ENCODE peak calls at places on chromosomes 12 and 14, in eight cellular contexts. One of them, this sample, is unnamed.

GRCh38 chr12:22459872-22460490 is 84.4 kb downstream of the C2CD5 start:
- DNase-seq in SK-N-DZ: peak
- DNase-seq in substantia nigra: no peak
- DNase-seq in Caki2: peak
- DNase-seq in NCI-H1105: peak
- DNase-seq in pons: peak
- DNase-seq in CD4-positive, alpha-beta T cell: no peak
- DNase-seq in IMR-90: peak
- DNase-seq in this sample: no peak

GRCh38 chr14:35299708-35300107 is 7.5 kb downstream of the PSMA6 start:
- DNase-seq in CD4-positive, alpha-beta T cell: no peak
- DNase-seq in Caki2: no peak
- DNase-seq in IMR-90: no peak
- DNase-seq in substantia nigra: no peak
- DNase-seq in pons: no peak
- DNase-seq in SK-N-DZ: no peak
- DNase-seq in NCI-H1105: no peak
- DNase-seq in this sample: no peak

GRCh38 chr12:66196806-66197205 is 7.8 kb downstream of the IRAK3 start:
- DNase-seq in IMR-90: no peak
- DNase-seq in pons: no peak
- DNase-seq in Caki2: no peak
- DNase-seq in NCI-H1105: no peak
- DNase-seq in CD4-positive, alpha-beta T cell: no peak
- DNase-seq in SK-N-DZ: no peak
- DNase-seq in substantia nigra: no peak
- DNase-seq in this sample: no peak

GRCh38 chr12:119594772-119595445 is 1.3 kb downstream of the TMEM233 start:
- DNase-seq in NCI-H1105: no peak
- DNase-seq in substantia nigra: no peak
- DNase-seq in pons: no peak
- DNase-seq in SK-N-DZ: peak
- DNase-seq in Caki2: peak
- DNase-seq in IMR-90: no peak
- DNase-seq in CD4-positive, alpha-beta T cell: no peak
- DNase-seq in this sample: no peak

GRCh38 chr14:100522616-100523021 is 64.6 kb downstream of the BEGAIN start:
- DNase-seq in pons: no peak
- DNase-seq in IMR-90: no peak
- DNase-seq in SK-N-DZ: no peak
- DNase-seq in Caki2: no peak
- DNase-seq in NCI-H1105: peak
- DNase-seq in CD4-positive, alpha-beta T cell: no peak
- DNase-seq in substantia nigra: no peak
- DNase-seq in this sample: no peak

GRCh38 chr14:76710093-76711010 is 50.9 kb upstream of the VASH1 start:
- DNase-seq in pons: peak
- DNase-seq in NCI-H1105: peak
- DNase-seq in CD4-positive, alpha-beta T cell: no peak
- DNase-seq in SK-N-DZ: peak
- DNase-seq in IMR-90: peak
- DNase-seq in substantia nigra: no peak
- DNase-seq in Caki2: no peak
- DNase-seq in this sample: no peak

GRCh38 chr12:9039397-9039977 is 50.1 kb downstream of the KLRG1 start:
- DNase-seq in Caki2: peak
- DNase-seq in CD4-positive, alpha-beta T cell: no peak
- DNase-seq in IMR-90: peak
- DNase-seq in SK-N-DZ: peak
- DNase-seq in NCI-H1105: peak
- DNase-seq in pons: peak
- DNase-seq in substantia nigra: no peak
- DNase-seq in this sample: no peak

GRCh38 chr14:59278111-59278510 is 89.6 kb downstream of the DAAM1 start:
- DNase-seq in Caki2: peak
- DNase-seq in substantia nigra: no peak
- DNase-seq in IMR-90: peak
- DNase-seq in SK-N-DZ: no peak
- DNase-seq in pons: no peak
- DNase-seq in CD4-positive, alpha-beta T cell: no peak
- DNase-seq in NCI-H1105: no peak
- DNase-seq in this sample: no peak

GRCh38 chr12:28698541-28698940 is 450.5 kb upstream of the FAR2 start:
- DNase-seq in Caki2: no peak
- DNase-seq in substantia nigra: no peak
- DNase-seq in SK-N-DZ: peak
- DNase-seq in IMR-90: no peak
- DNase-seq in CD4-positive, alpha-beta T cell: no peak
- DNase-seq in pons: no peak
- DNase-seq in NCI-H1105: no peak
- DNase-seq in this sample: no peak

GRCh38 chr12:223751-224240 is 9.8 kb upstream of the SLC6A12 start:
- DNase-seq in NCI-H1105: no peak
- DNase-seq in Caki2: no peak
- DNase-seq in CD4-positive, alpha-beta T cell: no peak
- DNase-seq in pons: no peak
- DNase-seq in SK-N-DZ: no peak
- DNase-seq in IMR-90: no peak
- DNase-seq in substantia nigra: no peak
- DNase-seq in this sample: no peak

GRCh38 chr12:3490848-3491382 is at the start of gene PRMT8:
- DNase-seq in pons: no peak
- DNase-seq in NCI-H1105: peak
- DNase-seq in CD4-positive, alpha-beta T cell: no peak
- DNase-seq in IMR-90: no peak
- DNase-seq in Caki2: no peak
- DNase-seq in SK-N-DZ: no peak
- DNase-seq in substantia nigra: no peak
- DNase-seq in this sample: no peak

GRCh38 chr12:64186789-64187188 is 35.3 kb downstream of the KICS2 start:
- DNase-seq in CD4-positive, alpha-beta T cell: no peak
- DNase-seq in substantia nigra: no peak
- DNase-seq in IMR-90: peak
- DNase-seq in SK-N-DZ: no peak
- DNase-seq in pons: no peak
- DNase-seq in NCI-H1105: no peak
- DNase-seq in Caki2: peak
- DNase-seq in this sample: no peak

GRCh38 chr14:79802096-79802495 is 409.2 kb downstream of the DIO2 start:
- DNase-seq in Caki2: no peak
- DNase-seq in IMR-90: no peak
- DNase-seq in NCI-H1105: no peak
- DNase-seq in SK-N-DZ: no peak
- DNase-seq in CD4-positive, alpha-beta T cell: no peak
- DNase-seq in pons: no peak
- DNase-seq in substantia nigra: no peak
- DNase-seq in this sample: no peak

GRCh38 chr12:24709201-24709600 is 239.7 kb downstream of the BCAT1 start:
- DNase-seq in CD4-positive, alpha-beta T cell: no peak
- DNase-seq in pons: no peak
- DNase-seq in Caki2: no peak
- DNase-seq in NCI-H1105: no peak
- DNase-seq in substantia nigra: no peak
- DNase-seq in IMR-90: peak
- DNase-seq in SK-N-DZ: no peak
- DNase-seq in this sample: no peak

GRCh38 chr14:53501361-53502320 is 348.5 kb upstream of the DDHD1 start:
- DNase-seq in pons: no peak
- DNase-seq in NCI-H1105: no peak
- DNase-seq in IMR-90: peak
- DNase-seq in Caki2: no peak
- DNase-seq in SK-N-DZ: no peak
- DNase-seq in substantia nigra: no peak
- DNase-seq in CD4-positive, alpha-beta T cell: no peak
- DNase-seq in this sample: no peak

GRCh38 chr12:93297032-93297431 is 80.7 kb upstream of the NUDT4 start:
- DNase-seq in SK-N-DZ: no peak
- DNase-seq in substantia nigra: no peak
- DNase-seq in pons: no peak
- DNase-seq in NCI-H1105: no peak
- DNase-seq in Caki2: no peak
- DNase-seq in CD4-positive, alpha-beta T cell: no peak
- DNase-seq in IMR-90: no peak
- DNase-seq in this sample: no peak

GRCh38 chr12:15982471-15982870 is 71.3 kb downstream of the DERA start:
- DNase-seq in CD4-positive, alpha-beta T cell: no peak
- DNase-seq in substantia nigra: no peak
- DNase-seq in SK-N-DZ: no peak
- DNase-seq in pons: peak
- DNase-seq in IMR-90: peak
- DNase-seq in Caki2: peak
- DNase-seq in NCI-H1105: no peak
- DNase-seq in this sample: no peak

GRCh38 chr12:95116773-95117172 is 43.4 kb upstream of the NR2C1 start:
- DNase-seq in pons: no peak
- DNase-seq in SK-N-DZ: no peak
- DNase-seq in Caki2: peak
- DNase-seq in substantia nigra: no peak
- DNase-seq in IMR-90: no peak
- DNase-seq in CD4-positive, alpha-beta T cell: no peak
- DNase-seq in NCI-H1105: no peak
- DNase-seq in this sample: no peak

GRCh38 chr14:66511849-66512248 is 3.9 kb downstream of the GPHN start:
- DNase-seq in NCI-H1105: no peak
- DNase-seq in CD4-positive, alpha-beta T cell: no peak
- DNase-seq in SK-N-DZ: no peak
- DNase-seq in IMR-90: no peak
- DNase-seq in pons: no peak
- DNase-seq in substantia nigra: no peak
- DNase-seq in Caki2: no peak
- DNase-seq in this sample: no peak

GRCh38 chr12:12327802-12328201 is 22.2 kb downstream of the MANSC1 start:
- DNase-seq in substantia nigra: no peak
- DNase-seq in pons: peak
- DNase-seq in Caki2: peak
- DNase-seq in IMR-90: peak
- DNase-seq in CD4-positive, alpha-beta T cell: no peak
- DNase-seq in NCI-H1105: peak
- DNase-seq in SK-N-DZ: peak
- DNase-seq in this sample: no peak

GRCh38 chr12:10385181-10385613 is 4.6 kb downstream of the KLRK1 start:
- DNase-seq in CD4-positive, alpha-beta T cell: no peak
- DNase-seq in Caki2: peak
- DNase-seq in pons: no peak
- DNase-seq in substantia nigra: no peak
- DNase-seq in IMR-90: peak
- DNase-seq in SK-N-DZ: no peak
- DNase-seq in NCI-H1105: no peak
- DNase-seq in this sample: no peak

GRCh38 chr14:105851716-105852377 is 325.5 kb downstream of the TMEM121 start:
- DNase-seq in SK-N-DZ: no peak
- DNase-seq in NCI-H1105: no peak
- DNase-seq in pons: no peak
- DNase-seq in IMR-90: no peak
- DNase-seq in substantia nigra: no peak
- DNase-seq in CD4-positive, alpha-beta T cell: no peak
- DNase-seq in Caki2: no peak
- DNase-seq in this sample: no peak

GRCh38 chr12:84642201-84642600 is 270.4 kb downstream of the SLC6A15 start:
- DNase-seq in IMR-90: peak
- DNase-seq in NCI-H1105: no peak
- DNase-seq in SK-N-DZ: no peak
- DNase-seq in Caki2: no peak
- DNase-seq in pons: no peak
- DNase-seq in substantia nigra: no peak
- DNase-seq in CD4-positive, alpha-beta T cell: no peak
- DNase-seq in this sample: no peak

GRCh38 chr14:71824816-71825215 is 107.4 kb upstream of the RGS6 start:
- DNase-seq in IMR-90: no peak
- DNase-seq in substantia nigra: no peak
- DNase-seq in NCI-H1105: no peak
- DNase-seq in Caki2: no peak
- DNase-seq in SK-N-DZ: no peak
- DNase-seq in CD4-positive, alpha-beta T cell: no peak
- DNase-seq in pons: no peak
- DNase-seq in this sample: no peak

GRCh38 chr14:91570021-91570420 is 59.9 kb upstream of the PPP4R3A start:
- DNase-seq in IMR-90: no peak
- DNase-seq in substantia nigra: no peak
- DNase-seq in SK-N-DZ: no peak
- DNase-seq in pons: no peak
- DNase-seq in CD4-positive, alpha-beta T cell: no peak
- DNase-seq in Caki2: no peak
- DNase-seq in NCI-H1105: no peak
- DNase-seq in this sample: no peak

GRCh38 chr14:73613046-73613383 is 698 bp downstream of the ACOT6 start:
- DNase-seq in pons: no peak
- DNase-seq in IMR-90: no peak
- DNase-seq in CD4-positive, alpha-beta T cell: no peak
- DNase-seq in SK-N-DZ: peak
- DNase-seq in substantia nigra: no peak
- DNase-seq in Caki2: no peak
- DNase-seq in NCI-H1105: peak
- DNase-seq in this sample: no peak

GRCh38 chr14:22689186-22689585 is 45.0 kb upstream of the OR6J1 start:
- DNase-seq in NCI-H1105: no peak
- DNase-seq in CD4-positive, alpha-beta T cell: no peak
- DNase-seq in pons: peak
- DNase-seq in substantia nigra: no peak
- DNase-seq in SK-N-DZ: no peak
- DNase-seq in IMR-90: peak
- DNase-seq in Caki2: peak
- DNase-seq in this sample: no peak

GRCh38 chr12:45989277-45989856 is 1.0 kb downstream of the SCAF11 start:
- DNase-seq in substantia nigra: no peak
- DNase-seq in IMR-90: peak
- DNase-seq in pons: peak
- DNase-seq in NCI-H1105: peak
- DNase-seq in CD4-positive, alpha-beta T cell: no peak
- DNase-seq in SK-N-DZ: no peak
- DNase-seq in Caki2: no peak
- DNase-seq in this sample: peak

GRCh38 chr14:32372154-32372553 is 43.1 kb downstream of the AKAP6 start:
- DNase-seq in SK-N-DZ: no peak
- DNase-seq in pons: no peak
- DNase-seq in Caki2: peak
- DNase-seq in substantia nigra: no peak
- DNase-seq in CD4-positive, alpha-beta T cell: no peak
- DNase-seq in IMR-90: peak
- DNase-seq in NCI-H1105: no peak
- DNase-seq in this sample: no peak

This sample was measured in activated T-helper 1 cell treated with anti-CD3 and anti-CD28 coated beads, Interleukin-2, amount 50 U/mL, for 16 hours.